ENCODE peak calls at places on chromosome 3, in five cellular contexts. A is omental fat pad, S is left ventricle myocardium inferior, Q is heart right ventricle, L is fibroblast of lung. X is an unnamed sample.

GRCh38 chr3:151675858-151676615 is 57.7 kb upstream of the AADACL2 start:
- DNase-seq in L (no peak), A (no peak), Q (no peak), S (no peak), X (peak; percentile 16)

GRCh38 chr3:101637461-101637860 is 39.5 kb downstream of the ZBTB11 start:
- DNase-seq in Q (no peak), S (no peak), L (no peak), A (no peak), X (no peak)

GRCh38 chr3:108345492-108346205 is 49.3 kb downstream of the HHLA2 start:
- DNase-seq in Q (no peak), S (no peak), L (peak; percentile 53), A (no peak), X (peak; percentile 4)

GRCh38 chr3:195001961-195002861 is 268.7 kb downstream of the XXYLT1 start:
- DNase-seq in A (no peak), L (peak; percentile 30), Q (peak; percentile 72), S (peak; percentile 63), X (peak; percentile 72)

GRCh38 chr3:127536818-127537810 is 53.4 kb downstream of the TPRA1 start:
- DNase-seq in A (no peak), S (no peak), L (no peak), Q (no peak), X (no peak)

GRCh38 chr3:47324278-47324865 is 41.6 kb downstream of the KLHL18 start:
- DNase-seq in L (peak; percentile 72), S (no peak), A (no peak), Q (no peak), X (peak; percentile 89)

GRCh38 chr3:195540031-195540430 is 3.1 kb downstream of the PPP1R2 start:
- DNase-seq in A (no peak), Q (no peak), L (no peak), S (no peak), X (no peak)

GRCh38 chr3:131036986-131037385 is 10.3 kb downstream of the NEK11 start:
- DNase-seq in S (no peak), L (peak; percentile 74), A (no peak), Q (no peak), X (no peak)

GRCh38 chr3:47429476-47430270 is 46.1 kb downstream of the SCAP start:
- DNase-seq in Q (no peak), L (no peak), S (no peak), A (no peak), X (no peak)

GRCh38 chr3:138921316-138922292 is 25.3 kb downstream of the FOXL2 start:
- DNase-seq in Q (no peak), L (peak; percentile 91), A (no peak), S (no peak), X (peak; percentile 80)

GRCh38 chr3:62374375-62374876 is 1.1 kb upstream of the FEZF2 start:
- DNase-seq in S (no peak), Q (no peak), L (peak; percentile 26), A (no peak), X (peak; percentile 33)

GRCh38 chr3:148861277-148861869 is 3.7 kb upstream of the CPA3 start:
- DNase-seq in Q (no peak), S (no peak), A (no peak), L (peak; percentile 30), X (peak; percentile 81)

GRCh38 chr3:11434017-11434526 is 161.9 kb downstream of the ATG7 start:
- DNase-seq in L (peak; percentile 28), S (peak; percentile 55), Q (peak; percentile 32), A (no peak), X (peak; percentile 88)

GRCh38 chr3:22176911-22177310 is 425.9 kb upstream of the ZNF385D start:
- DNase-seq in L (no peak), A (no peak), S (no peak), Q (no peak), X (no peak)

GRCh38 chr3:22172964-22173363 is 422.0 kb upstream of the ZNF385D start:
- DNase-seq in A (no peak), S (no peak), Q (no peak), L (no peak), X (no peak)

GRCh38 chr3:22170370-22170769 is 419.4 kb upstream of the ZNF385D start:
- DNase-seq in Q (no peak), S (no peak), A (no peak), L (no peak), X (no peak)

GRCh38 chr3:22175899-22176298 is 424.9 kb upstream of the ZNF385D start:
- DNase-seq in A (no peak), L (no peak), S (no peak), Q (no peak), X (peak; percentile 42)
- TF ChIP-seq CTCF in A (no peak), L (no peak), S (peak; percentile 18), Q (peak; percentile 35), X (peak; percentile 43)

DNA sequence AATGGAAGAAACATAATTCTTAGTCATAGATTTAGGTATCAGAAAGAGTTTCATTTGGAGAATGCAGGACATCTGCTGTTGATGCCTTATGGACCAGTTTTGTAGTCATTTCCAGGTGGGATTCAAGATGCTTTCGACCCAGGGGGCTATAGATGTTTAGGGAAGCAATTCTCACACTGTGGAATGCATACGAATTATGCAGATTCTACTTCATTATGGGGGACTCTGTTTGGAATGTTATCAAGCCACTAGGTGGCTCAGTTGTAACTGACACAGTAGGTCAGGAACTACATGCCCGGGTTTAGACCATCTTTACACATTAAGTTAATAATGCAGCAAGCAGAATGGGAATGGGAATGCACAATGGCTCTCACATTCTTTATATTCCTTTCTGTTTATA is 1359.8 kb downstream of the ZPLD1 start:
- DNase-seq in Q (no peak), L (no peak), A (no peak), S (no peak), X (no peak)
- TF ChIP-seq CTCF in Q (no peak), L (no peak), A (no peak), S (no peak), X (no peak)

GRCh38 chr3:10419637-10420232 is 85.7 kb downstream of the ATP2B2 start:
- DNase-seq in S (no peak), A (no peak), Q (no peak), L (peak; percentile 22), X (no peak)

GRCh38 chr3:10421996-10422395 is 83.4 kb downstream of the ATP2B2 start:
- DNase-seq in A (no peak), Q (no peak), L (no peak), S (no peak), X (no peak)

GRCh38 chr3:10416730-10417300 is 88.6 kb downstream of the ATP2B2 start:
- DNase-seq in L (no peak), A (no peak), Q (no peak), S (no peak), X (no peak)

GRCh38 chr3:10420745-10421475 is 84.5 kb downstream of the ATP2B2 start:
- DNase-seq in Q (no peak), A (no peak), L (no peak), S (no peak), X (no peak)

GRCh38 chr3:10417849-10418248 is 87.5 kb downstream of the ATP2B2 start:
- DNase-seq in L (peak; percentile 33), Q (no peak), S (no peak), A (no peak), X (peak; percentile 44)
- TF ChIP-seq CTCF in L (peak; percentile 26), Q (peak; percentile 8), S (peak; percentile 16), A (no peak), X (peak; percentile 45)

GRCh38 chr3:12906916-12907290 is 65.5 kb upstream of the RPL32 start:
- DNase-seq in L (no peak), A (no peak), Q (no peak), S (no peak), X (no peak)

GRCh38 chr3:12905316-12906071 is 64.1 kb upstream of the RPL32 start:
- DNase-seq in A (no peak), Q (no peak), S (no peak), L (no peak), X (no peak)

GRCh38 chr3:12907296-12907695 is 65.9 kb upstream of the RPL32 start:
- DNase-seq in Q (no peak), A (no peak), S (no peak), L (no peak), X (no peak)

GRCh38 chr3:12904951-12905315 is 63.6 kb upstream of the RPL32 start:
- DNase-seq in S (no peak), L (no peak), Q (no peak), A (no peak), X (no peak)

DNA sequence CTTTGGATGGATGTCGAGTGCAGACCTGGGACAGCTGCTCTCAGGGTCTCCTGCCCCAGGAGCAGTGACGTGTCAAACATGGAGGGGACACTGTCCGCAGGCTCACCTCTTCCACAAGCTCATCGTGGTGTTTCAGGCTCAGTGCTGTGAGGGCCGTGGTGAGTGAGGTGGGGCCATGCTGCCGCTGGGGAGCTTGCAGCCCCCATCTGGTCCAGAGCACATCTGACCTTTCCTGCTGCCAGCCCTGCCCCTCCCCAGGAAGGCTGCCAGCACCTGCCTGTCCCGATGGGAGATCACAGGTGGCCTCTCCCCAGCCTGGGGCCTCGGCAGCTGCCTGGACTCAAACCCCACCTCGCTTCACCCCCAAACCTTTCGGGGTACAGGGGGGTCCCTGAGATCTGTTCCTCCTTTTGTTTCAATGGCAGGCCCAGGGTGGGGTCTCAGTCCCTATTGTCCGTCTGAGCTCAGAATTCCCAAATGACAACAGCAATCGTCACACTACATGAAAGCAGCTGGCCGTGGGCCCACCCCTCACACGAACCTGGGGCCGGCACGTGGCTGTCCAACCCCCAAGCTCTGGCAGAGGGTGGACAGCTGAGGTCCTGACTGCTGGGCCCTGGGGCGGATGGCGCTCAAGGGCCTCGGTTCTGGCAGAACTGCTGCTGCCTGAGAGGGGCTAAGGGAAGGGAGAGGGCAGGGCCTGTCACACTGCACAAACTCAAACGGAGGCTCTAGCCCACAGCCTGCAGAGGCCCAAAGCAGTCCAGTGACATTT is 65.0 kb upstream of the RPL32 start:
- DNase-seq in Q (no peak), A (no peak), S (no peak), L (no peak), X (no peak)
- TF ChIP-seq CTCF in Q (no peak), A (no peak), S (no peak), L (no peak), X (no peak)

GRCh38 chr3:184761120-184761841 is 49.4 kb upstream of the MAGEF1 start:
- DNase-seq in Q (peak; percentile 44), S (peak; percentile 34), L (peak; percentile 80), A (no peak), X (peak; percentile 33)
- TF ChIP-seq CTCF in Q (no peak), S (no peak), L (no peak), A (no peak), X (no peak)

GRCh38 chr3:146574173-146574572 is 29.8 kb upstream of the PLSCR1 start:
- DNase-seq in A (no peak), S (no peak), Q (no peak), L (no peak), X (no peak)

GRCh38 chr3:146581877-146582508 is 23.2 kb downstream of the PLSCR5 start:
- DNase-seq in Q (no peak), A (no peak), S (no peak), L (peak; percentile 50), X (peak; percentile 65)

GRCh38 chr3:146581080-146581601 is 24.0 kb downstream of the PLSCR5 start:
- DNase-seq in Q (no peak), S (no peak), L (no peak), A (no peak), X (peak; percentile 38)

GRCh38 chr3:146577662-146578061 is 27.5 kb downstream of the PLSCR5 start:
- DNase-seq in A (no peak), S (no peak), L (peak; percentile 50), Q (no peak), X (peak; percentile 88)
- TF ChIP-seq CTCF in A (no peak), S (peak; percentile 61), L (peak; percentile 46), Q (peak; percentile 65), X (peak; percentile 50)